ENCODE peak calls at places on chromosomes 4 and X, in ten cellular contexts. Z is uterus, G is astrocyte, V is IMR-90, B is mucosa of descending colon, R is upper lobe of left lung, O is fibroblast of lung, N is A549, F is breast epithelium, D is upper lobe of right lung. M is an unnamed sample.
A peak's percentile ranks its signal among the peaks of the same experiment; 100 is the strongest.

GRCh38 chr4:25258980-25259578 is 25.2 kb downstream of the PI4K2B start:
- DNase-seq in N (no peak), V (peak; percentile 61), R (no peak), O (no peak), F (no peak), G (peak; percentile 38), D (no peak), Z (no peak), B (no peak), M (no peak)

GRCh38 chr4:43512253-43512652 is 619.7 kb downstream of the GRXCR1 start:
- DNase-seq in O (no peak), Z (no peak), R (no peak), F (no peak), D (no peak), N (no peak), G (no peak), B (no peak), V (no peak), M (no peak)

GRCh38 chr4:151750156-151750555 is 10.7 kb downstream of the GATB start:
- DNase-seq in V (no peak), B (no peak), D (no peak), R (no peak), O (no peak), G (no peak), F (no peak), N (no peak), Z (no peak), M (no peak)

GRCh38 chr4:153166971-153167501 is 37.2 kb upstream of the TRIM2 start:
- DNase-seq in R (no peak), N (no peak), G (peak; percentile 70), D (no peak), B (no peak), F (no peak), V (peak; percentile 43), Z (no peak), O (peak; percentile 79), M (no peak)

GRCh38 chr4:2359591-2360390 is 58.7 kb downstream of the ZFYVE28 start:
- DNase-seq in B (peak; percentile 36), N (no peak), V (no peak), D (peak; percentile 58), O (no peak), G (no peak), Z (no peak), R (no peak), F (peak; percentile 35), M (no peak)

GRCh38 chr4:87985097-87985886 is 9.8 kb downstream of the SPP1 start:
- DNase-seq in N (peak; percentile 74), G (peak; percentile 29), F (no peak), D (peak; percentile 64), B (no peak), V (peak; percentile 35), Z (no peak), O (peak; percentile 43), R (no peak), M (no peak)

GRCh38 chrX:116872931-116873330 is 410.2 kb upstream of the CT83 start:
- DNase-seq in O (no peak), V (no peak), D (no peak), B (no peak), F (no peak), Z (no peak), G (no peak), N (no peak), R (no peak), M (no peak)

GRCh38 chrX:119685225-119686066 is 7.5 kb downstream of the SEPTIN6 start:
- DNase-seq in O (no peak), V (no peak), N (no peak), G (no peak), D (peak; percentile 56), R (no peak), F (no peak), Z (no peak), B (no peak), M (no peak)

GRCh38 chr4:172202480-172203076 is 389.4 kb downstream of the GALNTL6 start:
- DNase-seq in G (peak; percentile 8), Z (no peak), F (no peak), D (no peak), R (no peak), B (no peak), V (peak; percentile 18), N (peak; percentile 59), O (peak; percentile 16), M (no peak)

GRCh38 chr4:110682311-110682710 is 59.4 kb upstream of the PITX2 start:
- DNase-seq in B (no peak), V (no peak), Z (no peak), D (no peak), R (no peak), F (no peak), N (no peak), G (no peak), O (no peak), M (no peak)

GRCh38 chr4:81164623-81165416 is 50.2 kb downstream of the PRKG2 start:
- DNase-seq in O (peak; percentile 39), V (peak; percentile 83), B (no peak), F (no peak), Z (no peak), D (no peak), N (peak; percentile 64), R (no peak), G (peak; percentile 67), M (peak; percentile 39)

GRCh38 chrX:153829799-153830631 is at the start of gene PDZD4:
- DNase-seq in Z (no peak), G (no peak), R (peak; percentile 70), B (no peak), F (no peak), N (no peak), O (no peak), V (no peak), D (no peak), M (no peak)

GRCh38 chr4:110483516-110483915 is 7.6 kb downstream of the ENPEP start:
- DNase-seq in D (no peak), G (peak; percentile 62), N (no peak), Z (no peak), O (no peak), F (no peak), V (no peak), R (no peak), B (no peak), M (no peak)

GRCh38 chrX:46547857-46548256 is 2.6 kb upstream of the ZNF674 start:
- DNase-seq in B (no peak), O (peak; percentile 71), G (peak; percentile 86), D (no peak), F (no peak), N (peak; percentile 54), R (no peak), Z (no peak), V (peak; percentile 84), M (peak; percentile 58)

DNA sequence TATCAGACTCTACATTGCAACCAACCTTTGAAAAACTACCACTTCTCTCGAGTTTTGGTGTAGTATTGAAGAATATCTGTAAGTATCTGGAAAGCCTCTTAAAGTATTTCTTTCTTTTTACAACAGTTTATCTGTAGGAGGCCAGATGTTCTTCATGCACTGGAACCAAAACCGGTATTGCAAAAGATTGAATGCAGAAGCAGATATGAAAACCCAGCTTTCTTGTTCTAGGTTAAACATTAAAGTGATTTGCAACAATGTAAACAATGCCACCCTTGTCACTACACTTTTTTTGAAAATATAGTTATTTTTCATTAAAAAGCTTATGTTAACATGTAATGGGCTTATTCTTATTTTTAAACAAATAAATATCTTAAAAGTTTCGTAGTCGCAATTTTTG is 27.2 kb downstream of the PLS3 start:
- DNase-seq in O (peak; percentile 49), N (no peak), V (no peak), R (no peak), F (no peak), D (no peak), B (no peak), G (no peak), Z (no peak), M (no peak)
- H3K4me1 ChIP-seq in O (peaks cover 4% of the 10 kb centered on the region), N (peaks cover 84% of the 10 kb centered on the region), V (peaks cover 8% of the 10 kb centered on the region), R (peaks cover 9% of the 10 kb centered on the region), F (no peaks in the 10 kb centered on the region), D (no peaks in the 10 kb centered on the region), B (no peaks in the 10 kb centered on the region), G (peaks cover 36% of the 10 kb centered on the region), Z (peaks cover 7% of the 10 kb centered on the region), M (peaks cover 59% of the 10 kb centered on the region)

GRCh38 chr4:40202474-40202873 is 5.6 kb downstream of the RHOH start:
- DNase-seq in G (no peak), V (no peak), Z (no peak), D (no peak), R (no peak), B (no peak), N (no peak), O (no peak), F (no peak), M (no peak)
- H3K4me3 ChIP-seq in G (no peak overlapping the region), V (no peak overlapping the region), Z (no peak overlapping the region), D (no peak overlapping the region), R (no peak overlapping the region), B (no peak overlapping the region), N (no peak overlapping the region), O (no peak overlapping the region), F (no peak overlapping the region), M (no peak overlapping the region)

GRCh38 chr4:142100941-142101340 is 464.6 kb downstream of the IL15 start:
- DNase-seq in G (no peak), B (no peak), O (no peak), Z (no peak), D (no peak), R (no peak), V (no peak), N (no peak), F (no peak), M (no peak)

GRCh38 chr4:142097015-142097414 is 460.6 kb downstream of the IL15 start:
- DNase-seq in G (no peak), O (no peak), B (no peak), D (no peak), F (no peak), R (no peak), Z (no peak), V (no peak), N (no peak), M (no peak)

GRCh38 chr4:142095886-142096605 is 459.7 kb downstream of the IL15 start:
- DNase-seq in F (no peak), R (no peak), D (no peak), Z (peak; percentile 16), V (peak; percentile 96), N (peak; percentile 86), O (peak; percentile 95), G (peak; percentile 98), B (no peak), M (peak; percentile 81)

GRCh38 chr4:142098900-142099299 is 462.5 kb downstream of the IL15 start:
- DNase-seq in Z (no peak), D (no peak), B (no peak), G (no peak), F (no peak), R (no peak), O (no peak), N (no peak), V (no peak), M (no peak)

GRCh38 chr4:142098380-142098779 is 462.0 kb downstream of the IL15 start:
- DNase-seq in Z (no peak), V (no peak), O (no peak), B (no peak), N (no peak), D (no peak), G (no peak), F (no peak), R (no peak), M (no peak)
- TF ChIP-seq CTCF in Z (no peak), V (no peak), O (no peak), B (no peak), N (no peak), D (no peak), G (no peak), F (no peak), R (no peak), M (no peak)

DNA sequence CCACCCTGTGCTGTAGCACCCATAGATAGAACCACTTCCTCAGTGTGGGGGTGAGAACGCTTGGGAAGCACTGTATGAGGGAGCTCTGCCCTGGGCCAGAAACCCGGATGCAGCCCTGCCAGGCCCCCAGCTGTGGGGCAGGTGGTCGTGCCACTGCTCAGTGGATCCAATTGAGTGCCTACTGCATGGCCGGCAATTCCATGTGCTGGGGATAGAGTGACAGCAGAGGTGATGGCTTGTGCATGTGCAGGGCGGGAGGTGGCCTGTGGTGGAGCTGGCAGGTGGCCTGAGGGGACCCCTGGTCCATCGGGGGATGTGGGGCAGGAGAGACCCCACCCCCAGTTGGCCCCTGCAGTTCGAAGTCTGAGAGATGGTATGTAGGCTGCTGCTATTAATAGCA is 60.4 kb downstream of the TRMT44 start:
- DNase-seq in D (no peak), Z (no peak), G (no peak), O (no peak), B (no peak), V (no peak), F (no peak), N (no peak), R (no peak), M (no peak)
- H3K4me1 ChIP-seq in D (peaks cover 9% of the 10 kb centered on the region), Z (no peaks in the 10 kb centered on the region), G (peaks cover 3% of the 10 kb centered on the region), O (no peaks in the 10 kb centered on the region), B (no peaks in the 10 kb centered on the region), V (peaks cover under 1% of the 10 kb centered on the region), F (peaks cover 17% of the 10 kb centered on the region), N (no peaks in the 10 kb centered on the region), R (peaks cover 9% of the 10 kb centered on the region), M (no peaks in the 10 kb centered on the region)

M was measured in RWPE2.